ENCODE peak calls at places on chromosomes 1 and 21, in seven cellular contexts. U is lung, O is PC-3, V is mucosa of descending colon, X is upper lobe of right lung, N is endodermal cell, Z is neuronal stem cell. T is an unnamed sample. For H3K36me3 and H3K4me1, the result is how much of the 10 kb centered on the place peaks cover.

GRCh38 chr21:37060296-37060695 is 12.6 kb downstream of the PIGP start:
- DNase-seq in X (peak), V (no peak), N (peak), Z (no peak), U (peak), O (peak), T (peak)

GRCh38 chr1:154931940-154932487 is 4.5 kb downstream of the PMVK start:
- DNase-seq in U (peak), Z (no peak), V (peak), X (peak), O (peak), N (no peak), T (peak)

GRCh38 chr21:36212513-36212780 is 55.8 kb downstream of the DOP1B start:
- DNase-seq in O (no peak), V (no peak), N (no peak), Z (no peak), U (no peak), X (no peak), T (no peak)

GRCh38 chr1:92907949-92908684 is 53.1 kb downstream of the DIPK1A start:
- DNase-seq in V (no peak), O (peak), N (no peak), X (no peak), U (no peak), Z (no peak), T (no peak)

GRCh38 chr21:35643176-35643575 is 417.1 kb downstream of the SETD4 start:
- DNase-seq in N (no peak), Z (no peak), V (no peak), U (peak), X (no peak), O (peak), T (no peak)

GRCh38 chr1:208524920-208525319 is 280.7 kb upstream of the PLXNA2 start:
- DNase-seq in Z (no peak), N (peak), O (no peak), U (peak), X (no peak), V (no peak), T (no peak)

GRCh38 chr1:165168466-165168865 is 188.0 kb downstream of the LMX1A start:
- DNase-seq in X (no peak), V (no peak), Z (no peak), U (no peak), O (no peak), N (no peak), T (no peak)

GRCh38 chr1:241202321-241202845 is 154.6 kb downstream of the RGS7 start:
- DNase-seq in V (no peak), N (no peak), U (no peak), Z (no peak), O (no peak), X (no peak), T (peak)

GRCh38 chr1:203534526-203534925 is 40.6 kb downstream of the OPTC start:
- DNase-seq in X (peak), U (no peak), V (no peak), N (no peak), O (peak), Z (no peak), T (no peak)

GRCh38 chr1:202501281-202501680 is 152.8 kb downstream of the PPP1R12B start:
- DNase-seq in N (no peak), V (no peak), Z (peak), O (peak), U (no peak), X (no peak), T (no peak)

DNA sequence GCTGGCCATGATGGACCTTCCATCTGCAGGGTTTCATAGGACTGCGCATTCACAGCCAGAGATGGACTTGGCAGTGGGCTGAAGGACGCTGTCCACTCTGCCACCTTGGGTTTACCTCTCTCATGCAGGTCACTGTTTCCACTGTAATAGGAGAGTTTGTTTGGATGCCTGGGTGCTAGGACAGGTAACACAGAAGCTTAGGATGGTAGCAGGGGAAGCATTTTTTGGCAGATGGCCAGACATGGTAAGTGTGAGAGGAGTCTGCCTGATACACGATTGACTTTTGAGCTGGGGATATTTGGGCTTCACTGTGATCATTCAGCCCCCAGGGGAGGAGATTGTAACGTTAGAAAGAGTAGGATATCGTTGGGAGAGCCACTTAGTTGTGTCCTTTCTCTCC is 11.8 kb downstream of the PSEN2 start:
- DNase-seq in O (no peak), V (no peak), Z (no peak), X (no peak), N (no peak), U (no peak), T (no peak)
- H3K4me3 ChIP-seq in O (no peak), V (no peak), Z (no peak), X (peak), N (no peak), U (no peak), T (no peak)

GRCh38 chr1:224234017-224234416 is 51.0 kb downstream of the DEGS1 start:
- DNase-seq in V (no peak), Z (no peak), U (no peak), O (no peak), N (no peak), X (no peak), T (no peak)
- H3K36me3 ChIP-seq in V (under half), Z (under half), U (under half), O (under half), N (half or more), X (half or more), T (under half)

DNA sequence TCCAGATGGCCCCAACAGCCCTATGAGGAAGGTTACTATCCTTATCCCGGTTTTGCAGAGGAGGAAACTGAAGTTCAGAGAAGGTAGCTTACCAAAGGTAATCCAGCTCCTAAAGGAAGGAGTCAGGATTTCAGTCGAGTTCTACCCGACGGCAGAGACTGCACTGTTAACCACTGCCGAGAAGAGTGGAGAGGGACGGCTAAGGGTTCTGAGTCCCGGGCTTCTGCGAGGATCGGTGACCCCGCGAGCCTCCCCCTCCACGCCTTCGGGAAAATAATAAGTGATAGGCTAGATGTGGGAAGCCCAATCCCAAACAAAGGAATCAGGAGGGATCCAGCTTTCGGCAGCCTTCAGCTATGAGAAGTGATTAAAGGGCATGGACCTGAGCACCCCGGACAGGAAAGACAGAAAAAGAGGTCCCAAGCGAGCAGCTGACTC is 587 bp downstream of the TMEM53 start:
- DNase-seq in Z (no peak), N (no peak), V (no peak), X (no peak), O (peak), U (no peak), T (no peak)
- H3K4me1 ChIP-seq in Z (under half), N (under half), V (under half), X (under half), O (under half), U (under half), T (under half)

DNA sequence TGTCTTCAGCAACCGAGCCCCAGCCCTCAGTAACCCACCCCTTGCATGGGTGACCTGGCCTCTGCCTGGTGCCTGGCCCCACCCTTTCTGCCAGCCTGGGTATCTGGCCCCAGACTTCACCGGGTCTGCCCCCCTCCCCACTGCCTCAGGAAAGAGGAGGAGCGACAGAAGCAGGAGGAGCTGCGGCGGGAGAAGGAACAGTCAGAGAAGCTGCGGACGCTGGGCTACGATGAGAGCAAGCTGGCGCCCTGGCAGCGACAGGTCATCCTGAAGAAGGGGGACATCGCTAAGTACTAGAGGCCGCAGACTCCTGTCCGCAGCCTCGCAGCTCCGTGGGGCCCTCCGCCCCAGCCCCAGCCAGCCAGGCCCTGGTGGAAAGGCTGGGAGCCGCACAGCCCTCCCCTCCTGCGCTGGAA is 6.1 kb downstream of the TNFRSF25 start:
- DNase-seq in U (no peak), X (no peak), O (no peak), Z (no peak), V (peak), N (no peak), T (no peak)
- H3K4me3 ChIP-seq in U (no peak), X (peak), O (no peak), Z (no peak), V (no peak), N (no peak), T (no peak)

T was measured in Caco-2.